ENCODE peak calls at places on chromosome 6, in four cellular contexts. B is endothelial cell of umbilical vein, A is tibial nerve, J is lower leg skin. X is an unnamed sample.
A peak's percentile ranks its signal among the peaks of the same experiment; 100 is the strongest.

GRCh38 chr6:118746100-118746874 is 94.9 kb upstream of the CEP85L start:
- DNase-seq in B (no peak), A (no peak), J (no peak), X (no peak)

GRCh38 chr6:43517503-43518357 is 841 bp downstream of the POLR1C start:
- DNase-seq in B (peak; percentile 38), A (no peak), J (no peak), X (no peak)

GRCh38 chr6:16766043-16766521 is 4.8 kb upstream of the ATXN1 start:
- DNase-seq in B (peak; percentile 64), A (no peak), J (no peak), X (no peak)

GRCh38 chr6:2196079-2196679 is 49.2 kb downstream of the GMDS start:
- DNase-seq in B (peak; percentile 88), A (peak; percentile 85), J (no peak), X (no peak)

GRCh38 chr6:52304917-52305316 is 20.4 kb upstream of the MCM3 start:
- DNase-seq in B (no peak), A (no peak), J (no peak), X (no peak)

GRCh38 chr6:69584913-69585729 is 211.7 kb downstream of the LMBRD1 start:
- DNase-seq in B (no peak), A (no peak), J (no peak), X (no peak)

GRCh38 chr6:113805167-113805835 is 51.8 kb upstream of the MARCKS start:
- DNase-seq in B (no peak), A (no peak), J (no peak), X (no peak)

GRCh38 chr6:112030965-112031660 is 22.8 kb upstream of the CCN6 start:
- DNase-seq in B (no peak), A (no peak), J (no peak), X (no peak)

GRCh38 chr6:149293244-149293643 is 24.3 kb upstream of the TAB2 start:
- DNase-seq in B (no peak), A (no peak), J (no peak), X (no peak)

GRCh38 chr6:42260424-42260888 is 42.8 kb upstream of the MRPS10 start:
- DNase-seq in B (no peak), A (no peak), J (peak; percentile 80), X (peak; percentile 59)

DNA sequence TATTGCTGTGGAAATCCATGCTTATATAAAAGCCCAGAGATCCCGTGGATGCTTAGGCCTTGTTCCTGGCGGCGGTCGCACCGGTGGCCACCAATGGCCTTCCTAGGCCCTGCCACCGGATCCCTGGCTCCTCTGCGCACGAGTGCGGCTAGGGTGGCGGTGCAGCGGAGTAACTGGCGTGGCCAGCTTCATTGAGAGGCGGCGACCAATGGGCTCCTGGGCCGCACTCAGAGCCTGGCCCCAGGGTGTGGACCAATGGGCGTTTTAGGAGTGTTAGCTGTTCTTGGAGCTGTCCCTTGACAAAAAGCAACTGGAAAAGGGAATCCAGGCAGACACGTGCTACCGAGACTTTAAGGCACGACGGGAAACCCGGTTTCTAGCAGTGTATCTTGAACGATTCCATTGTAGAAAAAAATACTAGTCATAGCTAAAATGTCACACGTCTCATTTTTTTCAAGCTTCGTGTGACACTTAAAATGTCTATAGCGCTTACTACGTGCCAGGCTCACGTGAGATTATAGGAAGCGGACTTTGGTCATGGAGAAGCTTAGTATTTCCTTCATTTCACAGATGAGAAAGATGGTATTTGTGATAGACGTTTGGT is 1.7 kb downstream of the AMD1 start:
- DNase-seq in B (peak; percentile 91), A (peak; percentile 76), J (peak; percentile 97), X (peak; percentile 93)
- TF ChIP-seq POLR2A in B (peak; percentile 75), A (peak; percentile 88), J (no peak), X (peak; percentile 91)

DNA sequence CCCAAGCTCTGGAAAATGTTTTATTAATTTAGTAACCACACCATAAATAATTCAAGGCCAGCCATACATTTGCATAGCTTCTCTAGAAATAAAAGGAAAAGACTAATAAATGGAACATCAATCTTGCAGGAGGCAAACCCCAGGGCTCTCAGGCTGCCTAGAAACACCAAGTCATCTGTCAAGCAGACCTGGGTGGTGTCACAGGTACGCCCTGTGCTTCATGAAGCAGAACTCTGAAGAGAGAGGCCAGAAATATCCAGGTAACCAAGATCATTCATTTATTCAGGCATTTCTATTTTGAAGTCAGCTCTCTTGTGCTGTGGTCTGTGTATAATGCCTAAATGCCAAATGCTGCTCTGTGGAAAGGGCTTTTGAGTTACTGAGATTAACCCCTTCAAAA is 45.3 kb upstream of the ARMH2 start:
- DNase-seq in B (no peak), A (no peak), J (no peak), X (no peak)
- TF ChIP-seq POLR2A in B (no peak), A (no peak), J (no peak), X (no peak)

DNA sequence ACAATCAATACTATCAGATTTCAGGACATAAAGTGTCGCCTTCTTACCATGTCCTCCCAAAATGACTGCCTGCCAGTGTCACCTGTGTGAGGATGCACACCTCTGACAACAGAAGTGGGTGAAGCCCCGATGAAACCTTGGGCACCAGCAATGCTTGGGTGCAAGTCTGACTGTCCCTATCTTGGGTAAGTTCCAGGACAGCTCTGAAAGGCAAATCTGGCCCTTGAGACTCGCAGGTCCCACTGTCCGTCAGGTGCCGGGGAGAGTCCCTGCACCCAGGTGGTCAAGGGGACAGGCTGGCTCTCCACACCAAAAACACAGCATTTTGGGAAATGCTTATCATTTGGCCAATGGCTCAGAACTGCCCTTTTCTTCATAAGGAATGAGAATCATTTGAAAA is 43.3 kb downstream of the EZR start:
- DNase-seq in B (no peak), A (no peak), J (peak; percentile 60), X (no peak)
- TF ChIP-seq POLR2A in B (no peak), A (no peak), J (no peak), X (no peak)

DNA sequence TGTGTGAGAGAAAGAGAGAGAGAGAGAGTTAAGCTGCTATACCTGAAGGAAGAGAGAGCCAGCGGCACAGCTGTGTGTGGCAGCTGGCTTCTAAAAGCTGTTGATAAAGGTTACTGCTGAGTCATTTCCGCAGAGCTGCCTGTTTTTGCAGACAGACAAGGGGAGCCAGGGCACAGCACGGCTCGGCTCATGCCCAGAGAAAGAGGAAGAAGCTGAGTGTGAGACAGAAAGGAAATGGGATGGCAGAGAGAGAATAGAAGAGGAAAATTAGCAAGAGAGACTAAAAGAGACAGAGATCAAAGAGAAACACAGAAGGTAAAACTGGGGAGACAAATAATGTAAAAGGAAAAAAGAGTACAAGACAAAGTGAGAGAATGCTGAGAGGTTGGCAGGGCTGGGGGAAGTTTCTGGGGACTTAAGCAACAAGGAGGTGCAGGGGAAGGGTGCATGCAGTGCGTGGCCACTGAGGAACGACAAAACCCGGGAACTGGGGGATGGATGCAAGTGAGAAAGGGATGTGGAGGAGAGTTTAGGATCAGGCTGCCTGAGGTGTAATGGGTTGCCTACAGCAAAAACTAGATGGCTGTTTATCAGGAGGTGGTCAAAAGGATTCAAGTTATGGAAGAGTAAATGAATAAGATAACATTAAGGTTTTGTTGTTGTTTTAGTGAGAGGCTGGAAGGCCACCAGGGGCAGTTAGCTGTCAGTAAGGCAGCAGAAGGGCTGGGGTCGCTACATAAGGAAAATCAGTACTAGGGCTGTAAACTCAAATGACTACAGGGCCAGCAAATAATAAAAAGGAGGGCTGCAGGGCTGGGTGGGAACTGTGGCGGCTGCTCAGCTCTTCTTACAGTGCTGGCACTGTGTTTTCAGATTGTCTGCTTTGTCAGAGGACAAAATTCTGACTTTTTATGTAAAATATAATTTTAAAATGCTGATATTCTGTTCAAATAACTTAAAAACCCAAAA is 22.9 kb downstream of the HLA-A start:
- DNase-seq in B (peak; percentile 94), A (peak; percentile 61), J (peak; percentile 92), X (peak; percentile 82)
- TF ChIP-seq POLR2A in B (no peak), A (no peak), J (no peak), X (peak; percentile 71)

GRCh38 chr6:25930532-25931410 is at the start of gene SLC17A2:
- DNase-seq in B (peak; percentile 13), A (no peak), J (no peak), X (no peak)
- TF ChIP-seq POLR2A in B (no peak), A (no peak), J (no peak), X (no peak)

GRCh38 chr6:165900970-165901369 is 237.9 kb upstream of the PDE10A start:
- DNase-seq in B (no peak), A (no peak), J (no peak), X (no peak)

GRCh38 chr6:165895421-165896165 is 232.6 kb upstream of the PDE10A start:
- DNase-seq in B (no peak), A (no peak), J (no peak), X (no peak)

GRCh38 chr6:165894228-165894825 is 231.3 kb upstream of the PDE10A start:
- DNase-seq in B (no peak), A (no peak), J (no peak), X (no peak)

DNA sequence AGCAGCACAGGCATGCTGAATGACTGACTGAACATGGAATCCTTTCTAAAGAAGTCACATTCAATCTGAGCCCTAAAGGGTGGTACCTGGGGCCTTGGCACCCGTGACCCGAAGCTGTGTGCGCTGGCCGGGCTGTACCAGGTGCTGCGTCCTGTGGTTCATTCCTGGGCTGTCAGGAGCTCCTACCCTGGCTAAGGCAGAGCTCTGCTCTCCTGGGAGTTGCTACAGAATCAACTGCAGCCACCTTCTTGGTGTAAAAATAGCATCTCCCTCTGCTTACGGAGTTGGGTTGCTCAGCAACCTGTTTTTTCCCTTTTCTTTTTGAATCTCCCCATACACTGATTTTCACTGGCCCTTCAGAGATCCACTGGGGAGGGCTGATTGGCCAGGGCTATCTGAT is 236.6 kb upstream of the PDE10A start:
- DNase-seq in B (no peak), A (no peak), J (no peak), X (no peak)
- TF ChIP-seq POLR2A in B (no peak), A (no peak), J (no peak), X (no peak)

X was measured in gastrocnemius medialis.